ENCODE peak calls at places on chromosomes 7 and 10, in nine cellular contexts. V is right atrium auricular region, D is epithelial cell of esophagus, Q is body of pancreas, L is astrocyte of the cerebellum, Y is tibial nerve, W is heart right ventricle, S is cardiac fibroblast, E is WERI-Rb-1. B is an unnamed sample.

GRCh38 chr10:30782543-30783461 is 153.2 kb upstream of the LYZL2 start:
- DNase-seq in W (no peak), D (no peak), V (no peak), S (peak; percentile 54), L (no peak), E (peak; percentile 39), Y (no peak), Q (no peak), B (no peak)

GRCh38 chr10:46556515-46557318 is at the start of gene GPRIN2:
- DNase-seq in L (no peak), Y (peak; percentile 4), E (peak; percentile 11), D (no peak), S (no peak), W (no peak), Q (peak; percentile 83), V (no peak), B (no peak)

GRCh38 chr10:50622497-50623298 is 1.1 kb downstream of the SGMS1 start:
- DNase-seq in E (peak; percentile 13), Y (peak; percentile 40), Q (peak; percentile 55), V (peak; percentile 64), D (peak; percentile 54), S (peak; percentile 53), W (peak; percentile 44), L (no peak), B (no peak)

GRCh38 chr10:51638737-51639136 is 60.7 kb downstream of the CSTF2T start:
- DNase-seq in Y (no peak), D (no peak), V (no peak), S (no peak), L (no peak), Q (no peak), W (no peak), E (no peak), B (no peak)

GRCh38 chr7:149670288-149670687 is 103.1 kb downstream of the ZNF467 start:
- DNase-seq in S (peak; percentile 46), E (no peak), D (no peak), Q (peak; percentile 39), V (peak; percentile 66), W (peak; percentile 61), Y (no peak), L (peak; percentile 37), B (no peak)

GRCh38 chr10:31353574-31353973 is 34.6 kb downstream of the ZEB1 start:
- DNase-seq in S (peak; percentile 78), W (no peak), Y (no peak), D (peak; percentile 95), V (no peak), L (peak; percentile 44), Q (no peak), E (no peak), B (peak; percentile 16)

GRCh38 chr7:3042861-3043489 is 692 bp downstream of the CARD11 start:
- DNase-seq in Q (no peak), D (peak; percentile 40), L (no peak), W (no peak), S (no peak), E (no peak), V (no peak), Y (no peak), B (no peak)

GRCh38 chr7:155953781-155954549 is 141.7 kb upstream of the SHH start:
- DNase-seq in V (no peak), Q (peak; percentile 13), Y (no peak), D (no peak), E (no peak), S (no peak), W (no peak), L (no peak), B (no peak)

GRCh38 chr7:19713676-19714075 is 4.8 kb upstream of the POLR1F start:
- DNase-seq in L (peak; percentile 36), E (peak; percentile 11), S (peak; percentile 70), Y (peak; percentile 61), D (peak; percentile 49), V (no peak), W (no peak), Q (peak; percentile 55), B (peak; percentile 4)

GRCh38 chr10:43229208-43230061 is 37.4 kb downstream of the RASGEF1A start:
- DNase-seq in S (no peak), Y (no peak), W (no peak), D (peak; percentile 16), Q (peak; percentile 55), L (no peak), V (no peak), E (peak; percentile 48), B (no peak)

GRCh38 chr10:114544045-114544659 is 113.9 kb downstream of the ABLIM1 start:
- DNase-seq in Q (no peak), Y (no peak), W (no peak), L (no peak), S (no peak), D (peak; percentile 80), E (no peak), V (no peak), B (no peak)

GRCh38 chr10:73937333-73938020 is 26.5 kb downstream of the PLAU start:
- DNase-seq in Q (no peak), E (no peak), V (no peak), L (no peak), Y (no peak), S (peak; percentile 63), D (peak; percentile 49), W (peak; percentile 84), B (no peak)

GRCh38 chr7:91083855-91084644 is 180.2 kb upstream of the FZD1 start:
- DNase-seq in E (no peak), Y (no peak), L (no peak), V (peak; percentile 63), Q (peak; percentile 39), D (no peak), W (peak; percentile 74), S (no peak), B (no peak)
- TF ChIP-seq CTCF in E (no peak), Y (no peak), L (no peak), V (no peak), Q (no peak), D (no peak), W (no peak), S (no peak), B (no peak)

DNA sequence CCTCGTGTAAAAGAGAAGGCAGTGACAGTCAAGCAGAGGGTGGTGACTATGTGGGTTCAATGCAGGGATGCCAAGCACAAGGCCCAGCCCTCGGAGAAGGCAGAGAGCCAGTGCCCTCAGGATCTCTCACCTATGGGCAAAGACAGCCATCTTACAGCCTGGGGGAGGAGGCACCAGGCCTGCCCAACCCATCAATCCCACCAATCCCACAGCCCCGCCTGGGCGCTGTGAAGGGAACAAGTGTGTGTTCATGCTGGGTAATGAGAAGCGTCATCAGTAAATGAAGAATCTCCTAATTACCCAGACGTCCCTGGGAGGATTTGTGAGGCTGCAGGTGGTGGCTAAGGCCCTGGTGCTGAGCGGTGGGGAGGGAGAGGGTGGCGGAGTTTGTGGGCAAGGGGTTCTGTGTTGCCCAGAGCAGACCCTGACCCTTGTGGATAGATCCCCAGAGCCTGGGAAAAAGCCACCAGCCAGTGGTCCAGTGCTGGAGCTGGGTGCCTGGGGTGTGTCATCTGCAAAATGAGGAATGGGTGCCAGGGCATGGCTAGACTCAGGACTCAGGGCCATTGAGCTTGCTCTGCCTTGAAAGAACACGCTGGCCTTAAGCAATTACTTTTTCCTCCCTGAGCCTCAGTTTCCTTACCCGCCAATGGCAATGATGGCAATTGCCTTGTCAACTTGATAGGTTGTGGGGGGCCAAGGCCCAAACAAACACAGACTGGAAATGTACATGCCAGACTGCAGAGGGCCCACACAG is 128.1 kb upstream of the UNC5B start:
- DNase-seq in V (peak; percentile 52), D (no peak), W (peak; percentile 2), E (peak; percentile 24), S (no peak), L (no peak), Q (no peak), Y (no peak), B (no peak)
- TF ChIP-seq CTCF in V (no peak), D (no peak), W (no peak), E (no peak), S (no peak), L (no peak), Q (no peak), Y (no peak), B (no peak)

GRCh38 chr7:105228555-105228954 is 160.2 kb downstream of the SRPK2 start:
- DNase-seq in S (no peak), Y (no peak), W (no peak), L (no peak), E (no peak), D (no peak), Q (no peak), V (no peak), B (no peak)
- TF ChIP-seq CTCF in S (no peak), Y (no peak), W (no peak), L (no peak), E (no peak), D (no peak), Q (no peak), V (no peak), B (no peak)

GRCh38 chr7:53113424-53113823 is 78.0 kb downstream of the POM121L12 start:
- DNase-seq in E (no peak), D (no peak), W (no peak), Q (no peak), S (no peak), L (no peak), Y (no peak), V (no peak), B (no peak)

GRCh38 chr7:53111061-53111460 is 75.6 kb downstream of the POM121L12 start:
- DNase-seq in V (no peak), L (peak; percentile 32), S (peak; percentile 2), Q (no peak), Y (no peak), W (peak; percentile 20), E (no peak), D (no peak), B (no peak)

GRCh38 chr7:53110425-53110824 is 75.0 kb downstream of the POM121L12 start:
- DNase-seq in L (no peak), V (no peak), E (no peak), D (no peak), Y (no peak), Q (no peak), W (no peak), S (peak; percentile 0), B (no peak)
- TF ChIP-seq CTCF in L (no peak), V (no peak), E (no peak), D (no peak), Y (no peak), Q (no peak), W (no peak), S (no peak), B (no peak)

GRCh38 chr7:125459038-125459437 is 529.4 kb upstream of the POT1 start:
- DNase-seq in S (no peak), D (no peak), E (no peak), L (no peak), Y (no peak), V (no peak), Q (no peak), W (no peak), B (no peak)

GRCh38 chr7:125467996-125468854 is 538.6 kb upstream of the POT1 start:
- DNase-seq in S (no peak), W (no peak), Q (no peak), Y (no peak), E (no peak), V (no peak), L (no peak), D (no peak), B (no peak)

GRCh38 chr7:125465527-125465926 is 535.9 kb upstream of the POT1 start:
- DNase-seq in S (no peak), L (no peak), E (no peak), Q (no peak), W (no peak), D (no peak), Y (no peak), V (no peak), B (no peak)

DNA sequence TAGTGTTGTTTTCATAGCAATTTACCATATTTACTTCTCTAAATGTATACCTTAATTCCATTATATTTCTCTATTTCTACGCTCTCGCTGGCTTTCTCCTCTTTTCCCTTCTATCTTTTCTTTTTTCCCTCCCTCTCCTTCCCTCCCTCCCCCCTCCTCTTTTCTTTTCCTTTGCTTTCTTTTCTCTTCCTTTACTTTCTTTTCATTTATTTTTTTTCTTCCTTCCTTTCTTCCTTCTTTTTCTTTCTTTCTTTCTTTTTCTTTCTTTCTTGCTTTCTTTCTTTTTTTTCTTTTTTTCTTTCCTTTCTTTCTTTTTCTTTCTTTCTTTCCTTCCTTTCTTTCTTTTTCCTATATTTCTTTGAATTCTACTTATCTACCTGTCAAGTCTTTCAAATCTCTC is 533.0 kb upstream of the POT1 start:
- DNase-seq in Y (no peak), W (no peak), S (no peak), E (no peak), Q (no peak), D (no peak), V (no peak), L (no peak), B (no peak)
- TF ChIP-seq CTCF in Y (no peak), W (no peak), S (no peak), E (no peak), Q (no peak), D (no peak), V (no peak), L (no peak), B (no peak)

B was measured in AG09309.